ENCODE peak calls at places on chromosomes 12 and 14, in nine cellular contexts. One of them, this sample, is unnamed.

GRCh38 chr12:103791350-103791920 is 49.6 kb downstream of the NT5DC3 start:
- DNase-seq in fibroblast of the aortic adventitia: no peak
- DNase-seq in mesothelial cell of epicardium: no peak
- DNase-seq in heart left ventricle: no peak
- DNase-seq in PC-3: peak; percentile 26
- DNase-seq in RWPE1: no peak
- DNase-seq in GM20000: no peak
- DNase-seq in fibroblast of villous mesenchyme: no peak
- DNase-seq in fibroblast of pulmonary artery: no peak
- DNase-seq in this sample: no peak

GRCh38 chr14:31457665-31458659 is 656 bp upstream of the DTD2 start:
- DNase-seq in fibroblast of the aortic adventitia: no peak
- DNase-seq in mesothelial cell of epicardium: no peak
- DNase-seq in heart left ventricle: no peak
- DNase-seq in PC-3: no peak
- DNase-seq in RWPE1: no peak
- DNase-seq in GM20000: no peak
- DNase-seq in fibroblast of villous mesenchyme: peak; percentile 31
- DNase-seq in fibroblast of pulmonary artery: no peak
- DNase-seq in this sample: no peak

GRCh38 chr14:104363891-104364760 is 215.4 kb upstream of the C14orf180 start:
- DNase-seq in fibroblast of the aortic adventitia: no peak
- DNase-seq in mesothelial cell of epicardium: no peak
- DNase-seq in heart left ventricle: peak; percentile 38
- DNase-seq in PC-3: no peak
- DNase-seq in RWPE1: no peak
- DNase-seq in GM20000: no peak
- DNase-seq in fibroblast of villous mesenchyme: no peak
- DNase-seq in fibroblast of pulmonary artery: no peak
- DNase-seq in this sample: no peak

GRCh38 chr14:106733771-106734170 is 1207.4 kb downstream of the TMEM121 start:
- DNase-seq in fibroblast of the aortic adventitia: no peak
- DNase-seq in mesothelial cell of epicardium: no peak
- DNase-seq in heart left ventricle: no peak
- DNase-seq in PC-3: no peak
- DNase-seq in RWPE1: no peak
- DNase-seq in GM20000: no peak
- DNase-seq in fibroblast of villous mesenchyme: no peak
- DNase-seq in fibroblast of pulmonary artery: no peak
- DNase-seq in this sample: no peak

GRCh38 chr12:46217686-46218508 is 50.9 kb downstream of the SLC38A1 start:
- DNase-seq in fibroblast of the aortic adventitia: no peak
- DNase-seq in mesothelial cell of epicardium: no peak
- DNase-seq in heart left ventricle: no peak
- DNase-seq in PC-3: no peak
- DNase-seq in RWPE1: no peak
- DNase-seq in GM20000: peak; percentile 24
- DNase-seq in fibroblast of villous mesenchyme: no peak
- DNase-seq in fibroblast of pulmonary artery: no peak
- DNase-seq in this sample: no peak

GRCh38 chr12:71900091-71900490 is 38.6 kb upstream of the TPH2 start:
- DNase-seq in fibroblast of the aortic adventitia: peak; percentile 13
- DNase-seq in mesothelial cell of epicardium: no peak
- DNase-seq in heart left ventricle: no peak
- DNase-seq in PC-3: peak; percentile 53
- DNase-seq in RWPE1: peak; percentile 24
- DNase-seq in GM20000: no peak
- DNase-seq in fibroblast of villous mesenchyme: peak; percentile 13
- DNase-seq in fibroblast of pulmonary artery: peak; percentile 13
- DNase-seq in this sample: no peak

GRCh38 chr12:49954863-49955830 is 4.6 kb downstream of the AQP2 start:
- DNase-seq in fibroblast of the aortic adventitia: no peak
- DNase-seq in mesothelial cell of epicardium: no peak
- DNase-seq in heart left ventricle: no peak
- DNase-seq in PC-3: no peak
- DNase-seq in RWPE1: no peak
- DNase-seq in GM20000: no peak
- DNase-seq in fibroblast of villous mesenchyme: no peak
- DNase-seq in fibroblast of pulmonary artery: no peak
- DNase-seq in this sample: no peak

GRCh38 chr12:49827351-49828099 is 688 bp downstream of the NCKAP5L start:
- DNase-seq in fibroblast of the aortic adventitia: peak; percentile 67
- DNase-seq in mesothelial cell of epicardium: peak; percentile 83
- DNase-seq in heart left ventricle: peak; percentile 83
- DNase-seq in PC-3: peak; percentile 48
- DNase-seq in RWPE1: peak; percentile 71
- DNase-seq in GM20000: peak; percentile 68
- DNase-seq in fibroblast of villous mesenchyme: peak; percentile 83
- DNase-seq in fibroblast of pulmonary artery: peak; percentile 66
- DNase-seq in this sample: no peak

GRCh38 chr12:121237415-121237814 is 27.5 kb downstream of the P2RX4 start:
- DNase-seq in fibroblast of the aortic adventitia: no peak
- DNase-seq in mesothelial cell of epicardium: no peak
- DNase-seq in heart left ventricle: no peak
- DNase-seq in PC-3: no peak
- DNase-seq in RWPE1: no peak
- DNase-seq in GM20000: no peak
- DNase-seq in fibroblast of villous mesenchyme: no peak
- DNase-seq in fibroblast of pulmonary artery: peak; percentile 7
- DNase-seq in this sample: no peak

GRCh38 chr12:119938049-119938667 is 50.9 kb upstream of the BICDL1 start:
- DNase-seq in fibroblast of the aortic adventitia: peak; percentile 72
- DNase-seq in mesothelial cell of epicardium: peak; percentile 76
- DNase-seq in heart left ventricle: peak; percentile 39
- DNase-seq in PC-3: peak; percentile 86
- DNase-seq in RWPE1: peak; percentile 73
- DNase-seq in GM20000: peak; percentile 74
- DNase-seq in fibroblast of villous mesenchyme: peak; percentile 58
- DNase-seq in fibroblast of pulmonary artery: peak; percentile 71
- DNase-seq in this sample: peak; percentile 40

GRCh38 chr14:87994974-87995373 is 2.0 kb upstream of the GALC start:
- DNase-seq in fibroblast of the aortic adventitia: no peak
- DNase-seq in mesothelial cell of epicardium: no peak
- DNase-seq in heart left ventricle: no peak
- DNase-seq in PC-3: no peak
- DNase-seq in RWPE1: no peak
- DNase-seq in GM20000: peak; percentile 56
- DNase-seq in fibroblast of villous mesenchyme: peak; percentile 34
- DNase-seq in fibroblast of pulmonary artery: no peak
- DNase-seq in this sample: no peak

GRCh38 chr14:104665663-104666522 is 23.5 kb upstream of the INF2 start:
- DNase-seq in fibroblast of the aortic adventitia: no peak
- DNase-seq in mesothelial cell of epicardium: no peak
- DNase-seq in heart left ventricle: no peak
- DNase-seq in PC-3: peak; percentile 37
- DNase-seq in RWPE1: no peak
- DNase-seq in GM20000: no peak
- DNase-seq in fibroblast of villous mesenchyme: no peak
- DNase-seq in fibroblast of pulmonary artery: no peak
- DNase-seq in this sample: no peak

GRCh38 chr14:67674139-67674479 is 323 bp downstream of the VTI1B start:
- DNase-seq in fibroblast of the aortic adventitia: peak; percentile 30
- DNase-seq in mesothelial cell of epicardium: peak; percentile 83
- DNase-seq in heart left ventricle: peak; percentile 78
- DNase-seq in PC-3: peak; percentile 74
- DNase-seq in RWPE1: peak; percentile 61
- DNase-seq in GM20000: peak; percentile 67
- DNase-seq in fibroblast of villous mesenchyme: peak; percentile 73
- DNase-seq in fibroblast of pulmonary artery: peak; percentile 44
- DNase-seq in this sample: peak; percentile 36

GRCh38 chr12:98741615-98742265 is 96.7 kb downstream of the APAF1 start:
- DNase-seq in fibroblast of the aortic adventitia: no peak
- DNase-seq in mesothelial cell of epicardium: no peak
- DNase-seq in heart left ventricle: no peak
- DNase-seq in PC-3: no peak
- DNase-seq in RWPE1: no peak
- DNase-seq in GM20000: no peak
- DNase-seq in fibroblast of villous mesenchyme: no peak
- DNase-seq in fibroblast of pulmonary artery: no peak
- DNase-seq in this sample: no peak

GRCh38 chr12:117329756-117330155 is 31.7 kb downstream of the NOS1 start:
- DNase-seq in fibroblast of the aortic adventitia: no peak
- DNase-seq in mesothelial cell of epicardium: no peak
- DNase-seq in heart left ventricle: no peak
- DNase-seq in PC-3: no peak
- DNase-seq in RWPE1: no peak
- DNase-seq in GM20000: no peak
- DNase-seq in fibroblast of villous mesenchyme: no peak
- DNase-seq in fibroblast of pulmonary artery: no peak
- DNase-seq in this sample: no peak

GRCh38 chr12:69880566-69880965 is 55.5 kb downstream of the MYRFL start:
- DNase-seq in fibroblast of the aortic adventitia: peak; percentile 34
- DNase-seq in mesothelial cell of epicardium: no peak
- DNase-seq in heart left ventricle: no peak
- DNase-seq in PC-3: peak; percentile 47
- DNase-seq in RWPE1: no peak
- DNase-seq in GM20000: no peak
- DNase-seq in fibroblast of villous mesenchyme: no peak
- DNase-seq in fibroblast of pulmonary artery: peak; percentile 47
- DNase-seq in this sample: no peak

GRCh38 chr14:61429316-61429715 is 107.9 kb downstream of the PRKCH start:
- DNase-seq in fibroblast of the aortic adventitia: no peak
- DNase-seq in mesothelial cell of epicardium: no peak
- DNase-seq in heart left ventricle: no peak
- DNase-seq in PC-3: no peak
- DNase-seq in RWPE1: no peak
- DNase-seq in GM20000: no peak
- DNase-seq in fibroblast of villous mesenchyme: no peak
- DNase-seq in fibroblast of pulmonary artery: no peak
- DNase-seq in this sample: no peak

GRCh38 chr14:100896369-100897060 is 7.0 kb downstream of the RTL1 start:
- DNase-seq in fibroblast of the aortic adventitia: no peak
- DNase-seq in mesothelial cell of epicardium: no peak
- DNase-seq in heart left ventricle: no peak
- DNase-seq in PC-3: no peak
- DNase-seq in RWPE1: no peak
- DNase-seq in GM20000: no peak
- DNase-seq in fibroblast of villous mesenchyme: no peak
- DNase-seq in fibroblast of pulmonary artery: no peak
- DNase-seq in this sample: peak; percentile 15

GRCh38 chr14:70716958-70717357 is 75.2 kb downstream of the TTC9 start:
- DNase-seq in fibroblast of the aortic adventitia: no peak
- DNase-seq in mesothelial cell of epicardium: no peak
- DNase-seq in heart left ventricle: no peak
- DNase-seq in PC-3: no peak
- DNase-seq in RWPE1: no peak
- DNase-seq in GM20000: no peak
- DNase-seq in fibroblast of villous mesenchyme: no peak
- DNase-seq in fibroblast of pulmonary artery: no peak
- DNase-seq in this sample: no peak

GRCh38 chr14:70713096-70713875 is 71.6 kb downstream of the TTC9 start:
- DNase-seq in fibroblast of the aortic adventitia: peak; percentile 16
- DNase-seq in mesothelial cell of epicardium: no peak
- DNase-seq in heart left ventricle: no peak
- DNase-seq in PC-3: no peak
- DNase-seq in RWPE1: no peak
- DNase-seq in GM20000: no peak
- DNase-seq in fibroblast of villous mesenchyme: no peak
- DNase-seq in fibroblast of pulmonary artery: no peak
- DNase-seq in this sample: no peak

GRCh38 chr14:70716483-70716882 is 74.8 kb downstream of the TTC9 start:
- DNase-seq in fibroblast of the aortic adventitia: no peak
- DNase-seq in mesothelial cell of epicardium: no peak
- DNase-seq in heart left ventricle: no peak
- DNase-seq in PC-3: no peak
- DNase-seq in RWPE1: no peak
- DNase-seq in GM20000: no peak
- DNase-seq in fibroblast of villous mesenchyme: no peak
- DNase-seq in fibroblast of pulmonary artery: no peak
- DNase-seq in this sample: no peak

GRCh38 chr14:70709726-70710382 is 68.1 kb downstream of the TTC9 start:
- DNase-seq in fibroblast of the aortic adventitia: no peak
- DNase-seq in mesothelial cell of epicardium: no peak
- DNase-seq in heart left ventricle: no peak
- DNase-seq in PC-3: peak; percentile 60
- DNase-seq in RWPE1: no peak
- DNase-seq in GM20000: no peak
- DNase-seq in fibroblast of villous mesenchyme: no peak
- DNase-seq in fibroblast of pulmonary artery: no peak
- DNase-seq in this sample: no peak

GRCh38 chr14:70714055-70714550 is 72.4 kb downstream of the TTC9 start:
- DNase-seq in fibroblast of the aortic adventitia: peak; percentile 78
- DNase-seq in mesothelial cell of epicardium: peak; percentile 62
- DNase-seq in heart left ventricle: no peak
- DNase-seq in PC-3: peak; percentile 73
- DNase-seq in RWPE1: peak; percentile 39
- DNase-seq in GM20000: peak; percentile 47
- DNase-seq in fibroblast of villous mesenchyme: peak; percentile 53
- DNase-seq in fibroblast of pulmonary artery: peak; percentile 74
- DNase-seq in this sample: peak; percentile 29
- TF ChIP-seq CTCF in fibroblast of the aortic adventitia: peak; percentile 56
- TF ChIP-seq CTCF in mesothelial cell of epicardium: peak; percentile 90
- TF ChIP-seq CTCF in heart left ventricle: peak; percentile 69
- TF ChIP-seq CTCF in PC-3: peak; percentile 88
- TF ChIP-seq CTCF in RWPE1: peak; percentile 68
- TF ChIP-seq CTCF in GM20000: no peak
- TF ChIP-seq CTCF in fibroblast of villous mesenchyme: peak; percentile 66
- TF ChIP-seq CTCF in fibroblast of pulmonary artery: peak; percentile 61
- TF ChIP-seq CTCF in this sample: no peak

GRCh38 chr14:94027566-94028449 is 1.7 kb downstream of the OTUB2 start:
- DNase-seq in fibroblast of the aortic adventitia: no peak
- DNase-seq in mesothelial cell of epicardium: no peak
- DNase-seq in heart left ventricle: no peak
- DNase-seq in PC-3: peak; percentile 93
- DNase-seq in RWPE1: peak; percentile 30
- DNase-seq in GM20000: no peak
- DNase-seq in fibroblast of villous mesenchyme: no peak
- DNase-seq in fibroblast of pulmonary artery: no peak
- DNase-seq in this sample: no peak
- TF ChIP-seq CTCF in fibroblast of the aortic adventitia: no peak
- TF ChIP-seq CTCF in mesothelial cell of epicardium: no peak
- TF ChIP-seq CTCF in heart left ventricle: no peak
- TF ChIP-seq CTCF in PC-3: no peak
- TF ChIP-seq CTCF in RWPE1: no peak
- TF ChIP-seq CTCF in GM20000: no peak
- TF ChIP-seq CTCF in fibroblast of villous mesenchyme: no peak
- TF ChIP-seq CTCF in fibroblast of pulmonary artery: no peak
- TF ChIP-seq CTCF in this sample: no peak

GRCh38 chr14:65877631-65878030 is 465.1 kb downstream of the FUT8 start:
- DNase-seq in fibroblast of the aortic adventitia: no peak
- DNase-seq in mesothelial cell of epicardium: no peak
- DNase-seq in heart left ventricle: no peak
- DNase-seq in PC-3: no peak
- DNase-seq in RWPE1: no peak
- DNase-seq in GM20000: no peak
- DNase-seq in fibroblast of villous mesenchyme: no peak
- DNase-seq in fibroblast of pulmonary artery: no peak
- DNase-seq in this sample: no peak
- TF ChIP-seq CTCF in fibroblast of the aortic adventitia: no peak
- TF ChIP-seq CTCF in mesothelial cell of epicardium: no peak
- TF ChIP-seq CTCF in heart left ventricle: no peak
- TF ChIP-seq CTCF in PC-3: no peak
- TF ChIP-seq CTCF in RWPE1: no peak
- TF ChIP-seq CTCF in GM20000: no peak
- TF ChIP-seq CTCF in fibroblast of villous mesenchyme: no peak
- TF ChIP-seq CTCF in fibroblast of pulmonary artery: no peak
- TF ChIP-seq CTCF in this sample: no peak

DNA sequence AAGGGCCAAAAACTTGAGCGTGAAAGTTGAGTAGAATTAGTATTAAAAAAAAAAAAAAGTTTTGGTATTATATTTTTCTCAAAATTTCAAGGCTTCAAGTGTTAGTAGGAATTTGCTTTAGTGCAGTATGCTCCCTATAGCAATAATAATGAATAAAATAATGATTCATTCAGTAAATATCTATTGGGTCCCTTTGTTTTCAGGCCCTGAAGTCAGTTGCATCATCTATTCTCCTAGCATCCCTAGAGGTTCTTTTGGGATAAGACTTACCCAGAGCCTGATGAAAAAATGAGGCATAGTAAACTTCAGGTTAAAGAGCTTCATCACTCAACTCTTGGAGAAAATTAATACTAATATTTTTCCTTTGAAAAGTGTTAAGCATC is 1.1 kb downstream of the KMT5A start:
- DNase-seq in fibroblast of the aortic adventitia: peak; percentile 87
- DNase-seq in mesothelial cell of epicardium: no peak
- DNase-seq in heart left ventricle: no peak
- DNase-seq in PC-3: peak; percentile 68
- DNase-seq in RWPE1: peak; percentile 64
- DNase-seq in GM20000: no peak
- DNase-seq in fibroblast of villous mesenchyme: no peak
- DNase-seq in fibroblast of pulmonary artery: peak; percentile 77
- DNase-seq in this sample: no peak
- TF ChIP-seq CTCF in fibroblast of the aortic adventitia: peak; percentile 38
- TF ChIP-seq CTCF in mesothelial cell of epicardium: no peak
- TF ChIP-seq CTCF in heart left ventricle: no peak
- TF ChIP-seq CTCF in PC-3: no peak
- TF ChIP-seq CTCF in RWPE1: no peak
- TF ChIP-seq CTCF in GM20000: no peak
- TF ChIP-seq CTCF in fibroblast of villous mesenchyme: no peak
- TF ChIP-seq CTCF in fibroblast of pulmonary artery: no peak
- TF ChIP-seq CTCF in this sample: no peak